ENCODE peak calls at places on chromosomes 7 and 10, in five cellular contexts. One of them, this sample, is unnamed.

GRCh38 chr10:55348534-55348933 is 547.5 kb upstream of the PCDH15 start:
- DNase-seq in cardiac fibroblast: no peak
- DNase-seq in OCI-LY7: no peak
- DNase-seq in uterus: no peak
- DNase-seq in mammary epithelial cell: no peak
- DNase-seq in this sample: no peak

GRCh38 chr10:129740532-129741279 is 223.4 kb downstream of the EBF3 start:
- DNase-seq in mammary epithelial cell: no peak
- DNase-seq in OCI-LY7: no peak
- DNase-seq in uterus: no peak
- DNase-seq in cardiac fibroblast: no peak
- DNase-seq in this sample: no peak

GRCh38 chr7:75650671-75651070 is 88.1 kb downstream of the HIP1 start:
- DNase-seq in cardiac fibroblast: no peak
- DNase-seq in OCI-LY7: no peak
- DNase-seq in mammary epithelial cell: no peak
- DNase-seq in uterus: peak
- DNase-seq in this sample: no peak

GRCh38 chr7:150938566-150938965 is 39.6 kb downstream of the KCNH2 start:
- DNase-seq in uterus: no peak
- DNase-seq in cardiac fibroblast: no peak
- DNase-seq in mammary epithelial cell: no peak
- DNase-seq in OCI-LY7: no peak
- DNase-seq in this sample: no peak

GRCh38 chr10:132198381-132199181 is 11.8 kb downstream of the DPYSL4 start:
- DNase-seq in cardiac fibroblast: no peak
- DNase-seq in OCI-LY7: no peak
- DNase-seq in uterus: no peak
- DNase-seq in mammary epithelial cell: no peak
- DNase-seq in this sample: no peak

GRCh38 chr10:98296514-98296913 is 28.5 kb upstream of the LOXL4 start:
- DNase-seq in uterus: no peak
- DNase-seq in OCI-LY7: no peak
- DNase-seq in cardiac fibroblast: peak
- DNase-seq in mammary epithelial cell: peak
- DNase-seq in this sample: peak

GRCh38 chr10:22335204-22335956 is 9.9 kb upstream of the SPAG6 start:
- DNase-seq in uterus: peak
- DNase-seq in cardiac fibroblast: peak
- DNase-seq in mammary epithelial cell: peak
- DNase-seq in OCI-LY7: no peak
- DNase-seq in this sample: no peak

GRCh38 chr7:22667562-22668239 is 59.3 kb upstream of the IL6 start:
- DNase-seq in OCI-LY7: no peak
- DNase-seq in uterus: no peak
- DNase-seq in cardiac fibroblast: peak
- DNase-seq in mammary epithelial cell: peak
- DNase-seq in this sample: peak

GRCh38 chr10:44862006-44862751 is 49.0 kb upstream of the TMEM72 start:
- DNase-seq in uterus: no peak
- DNase-seq in cardiac fibroblast: no peak
- DNase-seq in mammary epithelial cell: no peak
- DNase-seq in OCI-LY7: peak
- DNase-seq in this sample: no peak

GRCh38 chr10:42652860-42653259 is 14.5 kb upstream of the ZNF33B start:
- DNase-seq in cardiac fibroblast: no peak
- DNase-seq in uterus: no peak
- DNase-seq in OCI-LY7: no peak
- DNase-seq in mammary epithelial cell: no peak
- DNase-seq in this sample: no peak

GRCh38 chr7:132345730-132346129 is 230.5 kb downstream of the PLXNA4 start:
- DNase-seq in mammary epithelial cell: no peak
- DNase-seq in cardiac fibroblast: no peak
- DNase-seq in OCI-LY7: no peak
- DNase-seq in uterus: no peak
- DNase-seq in this sample: no peak

GRCh38 chr7:130611206-130611605 is 57.3 kb downstream of the COPG2 start:
- DNase-seq in mammary epithelial cell: no peak
- DNase-seq in OCI-LY7: no peak
- DNase-seq in cardiac fibroblast: no peak
- DNase-seq in uterus: no peak
- DNase-seq in this sample: no peak

GRCh38 chr7:10104292-10104691 is 869.4 kb upstream of the PHF14 start:
- DNase-seq in cardiac fibroblast: no peak
- DNase-seq in mammary epithelial cell: no peak
- DNase-seq in uterus: no peak
- DNase-seq in OCI-LY7: no peak
- DNase-seq in this sample: no peak

GRCh38 chr10:73083234-73083633 is 13.4 kb downstream of the P4HA1 start:
- DNase-seq in uterus: no peak
- DNase-seq in mammary epithelial cell: no peak
- DNase-seq in OCI-LY7: no peak
- DNase-seq in cardiac fibroblast: peak
- DNase-seq in this sample: no peak

GRCh38 chr7:130901209-130901783 is 167.3 kb upstream of the KLF14 start:
- DNase-seq in uterus: peak
- DNase-seq in mammary epithelial cell: peak
- DNase-seq in OCI-LY7: no peak
- DNase-seq in cardiac fibroblast: peak
- DNase-seq in this sample: peak

GRCh38 chr10:6204341-6205191 is 1.8 kb downstream of the PFKFB3 start:
- DNase-seq in OCI-LY7: peak
- DNase-seq in uterus: peak
- DNase-seq in mammary epithelial cell: peak
- DNase-seq in cardiac fibroblast: peak
- DNase-seq in this sample: peak

GRCh38 chr10:70233109-70233938 is at the start of gene PPA1:
- DNase-seq in uterus: peak
- DNase-seq in cardiac fibroblast: peak
- DNase-seq in mammary epithelial cell: peak
- DNase-seq in OCI-LY7: peak
- DNase-seq in this sample: peak

GRCh38 chr7:158811461-158811860 is 17.8 kb downstream of the ESYT2 start:
- DNase-seq in cardiac fibroblast: peak
- DNase-seq in OCI-LY7: no peak
- DNase-seq in mammary epithelial cell: peak
- DNase-seq in uterus: peak
- DNase-seq in this sample: peak

GRCh38 chr7:49166441-49166840 is 242.1 kb downstream of the CDC14C start:
- DNase-seq in uterus: no peak
- DNase-seq in mammary epithelial cell: no peak
- DNase-seq in OCI-LY7: peak
- DNase-seq in cardiac fibroblast: peak
- DNase-seq in this sample: peak

GRCh38 chr7:96837583-96837982 is 127.9 kb upstream of the SEM1 start:
- DNase-seq in cardiac fibroblast: no peak
- DNase-seq in mammary epithelial cell: no peak
- DNase-seq in uterus: no peak
- DNase-seq in OCI-LY7: no peak
- DNase-seq in this sample: no peak

GRCh38 chr10:32055478-32056135 is 618 bp downstream of the KIF5B start:
- DNase-seq in cardiac fibroblast: peak
- DNase-seq in OCI-LY7: peak
- DNase-seq in mammary epithelial cell: peak
- DNase-seq in uterus: peak
- DNase-seq in this sample: peak

GRCh38 chr7:141251957-141252356 is 178.1 kb downstream of the TMEM178B start:
- DNase-seq in uterus: no peak
- DNase-seq in OCI-LY7: no peak
- DNase-seq in mammary epithelial cell: no peak
- DNase-seq in cardiac fibroblast: no peak
- DNase-seq in this sample: no peak
- TF ChIP-seq CTCF in uterus: no peak
- TF ChIP-seq CTCF in OCI-LY7: no peak
- TF ChIP-seq CTCF in mammary epithelial cell: peak
- TF ChIP-seq CTCF in cardiac fibroblast: no peak
- TF ChIP-seq CTCF in this sample: no peak

GRCh38 chr10:78461333-78461732 is 427.7 kb downstream of the RPS24 start:
- DNase-seq in mammary epithelial cell: no peak
- DNase-seq in uterus: peak
- DNase-seq in cardiac fibroblast: no peak
- DNase-seq in OCI-LY7: no peak
- DNase-seq in this sample: no peak
- TF ChIP-seq CTCF in mammary epithelial cell: no peak
- TF ChIP-seq CTCF in uterus: no peak
- TF ChIP-seq CTCF in cardiac fibroblast: no peak
- TF ChIP-seq CTCF in OCI-LY7: no peak
- TF ChIP-seq CTCF in this sample: no peak

DNA sequence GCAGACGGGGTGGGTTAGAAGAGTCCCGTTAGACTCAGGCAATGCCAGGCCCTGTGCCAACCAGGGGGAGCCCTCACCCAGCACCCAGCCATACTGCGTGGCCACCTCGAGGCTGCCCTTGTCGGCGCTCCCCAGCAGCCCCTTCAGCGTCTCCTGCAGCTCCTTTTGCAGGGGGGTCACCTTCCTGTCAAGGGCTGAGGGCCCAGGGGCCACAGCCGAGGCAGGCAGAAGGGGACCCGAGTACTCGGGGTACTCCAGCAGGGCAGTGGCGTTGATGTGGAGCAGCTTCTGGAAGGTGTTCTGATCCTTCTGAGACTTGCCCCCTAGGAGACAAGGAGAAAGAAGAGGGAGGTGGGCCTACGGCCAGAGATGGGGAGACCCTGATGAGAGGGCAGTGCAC is 9.7 kb downstream of the TBRG4 start:
- DNase-seq in mammary epithelial cell: no peak
- DNase-seq in uterus: no peak
- DNase-seq in OCI-LY7: no peak
- DNase-seq in cardiac fibroblast: no peak
- DNase-seq in this sample: no peak
- TF ChIP-seq CTCF in mammary epithelial cell: no peak
- TF ChIP-seq CTCF in uterus: no peak
- TF ChIP-seq CTCF in OCI-LY7: no peak
- TF ChIP-seq CTCF in cardiac fibroblast: no peak
- TF ChIP-seq CTCF in this sample: no peak

GRCh38 chr7:31171216-31171750 is 119.2 kb downstream of the ADCYAP1R1 start:
- DNase-seq in mammary epithelial cell: no peak
- DNase-seq in uterus: no peak
- DNase-seq in OCI-LY7: no peak
- DNase-seq in cardiac fibroblast: no peak
- DNase-seq in this sample: no peak

GRCh38 chr7:31172071-31172470 is 120.0 kb downstream of the ADCYAP1R1 start:
- DNase-seq in uterus: no peak
- DNase-seq in OCI-LY7: no peak
- DNase-seq in mammary epithelial cell: no peak
- DNase-seq in cardiac fibroblast: no peak
- DNase-seq in this sample: no peak

DNA sequence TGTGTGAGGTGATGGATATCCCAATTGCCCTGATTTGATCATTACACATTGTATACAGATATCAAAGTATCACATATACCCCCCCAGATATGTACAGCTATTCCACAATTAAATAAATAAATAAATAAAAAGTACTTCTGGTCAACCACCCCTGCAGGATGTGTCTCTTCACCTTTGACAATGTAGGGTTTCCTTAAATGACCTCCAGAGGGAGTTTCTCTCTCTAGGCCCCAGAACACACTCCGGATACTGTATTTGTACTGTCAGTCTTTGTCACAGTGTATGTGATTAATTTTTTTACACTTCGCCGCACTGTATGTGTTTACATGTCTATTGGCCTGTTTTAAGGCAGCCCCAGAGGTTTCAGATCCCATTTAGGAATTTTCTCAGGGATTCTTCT is 123.6 kb downstream of the ADCYAP1R1 start:
- DNase-seq in mammary epithelial cell: no peak
- DNase-seq in cardiac fibroblast: no peak
- DNase-seq in uterus: no peak
- DNase-seq in OCI-LY7: peak
- DNase-seq in this sample: peak
- TF ChIP-seq CTCF in mammary epithelial cell: peak
- TF ChIP-seq CTCF in cardiac fibroblast: no peak
- TF ChIP-seq CTCF in uterus: no peak
- TF ChIP-seq CTCF in OCI-LY7: peak
- TF ChIP-seq CTCF in this sample: peak

GRCh38 chr7:32037650-32038198 is 32.5 kb downstream of the PDE1C start:
- DNase-seq in cardiac fibroblast: no peak
- DNase-seq in OCI-LY7: no peak
- DNase-seq in uterus: no peak
- DNase-seq in mammary epithelial cell: peak
- DNase-seq in this sample: no peak

GRCh38 chr7:32036557-32036956 is 33.6 kb downstream of the PDE1C start:
- DNase-seq in cardiac fibroblast: peak
- DNase-seq in uterus: no peak
- DNase-seq in OCI-LY7: no peak
- DNase-seq in mammary epithelial cell: peak
- DNase-seq in this sample: no peak

GRCh38 chr7:32043688-32044087 is 26.5 kb downstream of the PDE1C start:
- DNase-seq in cardiac fibroblast: peak
- DNase-seq in uterus: no peak
- DNase-seq in mammary epithelial cell: no peak
- DNase-seq in OCI-LY7: no peak
- DNase-seq in this sample: peak

GRCh38 chr7:32042900-32043299 is 27.3 kb downstream of the PDE1C start:
- DNase-seq in cardiac fibroblast: no peak
- DNase-seq in uterus: no peak
- DNase-seq in OCI-LY7: no peak
- DNase-seq in mammary epithelial cell: no peak
- DNase-seq in this sample: no peak

DNA sequence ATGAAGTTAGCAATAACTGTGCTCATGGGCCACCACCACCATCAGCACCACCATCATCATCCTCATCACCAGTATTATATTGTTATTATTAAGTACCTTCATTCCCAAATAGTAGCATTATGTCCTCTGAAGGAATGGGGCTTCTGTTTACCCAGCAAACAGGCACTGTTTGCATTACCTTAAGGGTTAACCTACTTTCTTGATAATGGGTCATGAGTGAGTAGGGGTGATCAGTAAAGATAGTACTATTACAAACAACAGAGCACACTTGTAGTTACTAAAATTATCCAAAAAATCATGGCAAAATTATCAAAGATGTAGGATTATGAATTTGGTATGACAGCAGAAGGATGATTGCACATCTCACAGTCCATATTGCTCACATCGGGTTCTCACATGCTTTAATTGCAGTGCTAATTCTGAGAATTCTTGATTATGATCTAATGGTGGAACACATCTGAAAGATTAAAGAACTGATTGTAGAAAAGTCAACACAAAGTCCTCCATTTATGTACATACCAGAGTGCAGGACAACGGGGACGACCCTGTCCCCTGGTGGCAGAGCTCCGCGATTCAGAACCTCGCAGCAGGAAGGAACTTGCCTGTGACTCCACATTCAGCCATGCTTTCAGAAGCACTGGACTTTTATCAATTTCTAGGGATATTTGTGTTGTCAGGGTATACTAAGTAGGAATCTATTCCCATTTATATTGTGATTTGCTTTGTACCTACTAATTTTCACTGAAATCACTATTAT is 31.0 kb downstream of the PDE1C start:
- DNase-seq in OCI-LY7: no peak
- DNase-seq in uterus: no peak
- DNase-seq in cardiac fibroblast: no peak
- DNase-seq in mammary epithelial cell: no peak
- DNase-seq in this sample: no peak
- TF ChIP-seq CTCF in OCI-LY7: no peak
- TF ChIP-seq CTCF in uterus: no peak
- TF ChIP-seq CTCF in cardiac fibroblast: no peak
- TF ChIP-seq CTCF in mammary epithelial cell: no peak
- TF ChIP-seq CTCF in this sample: no peak

This sample was measured in MCF 10A.